ENCODE peak calls at places on chromosomes 5 and 9, in four cellular contexts. One of them, this sample, is unnamed.
A peak's percentile ranks its signal among the peaks of the same experiment; 100 is the strongest.

GRCh38 chr5:64074533-64074932 is 91.1 kb upstream of the RNF180 start:
- DNase-seq in CD8-positive, alpha-beta T cell: no peak
- DNase-seq in ascending aorta: no peak
- DNase-seq in astrocyte of the spinal cord: peak; percentile 10
- DNase-seq in this sample: no peak

GRCh38 chr5:176458904-176459561 is 10.8 kb downstream of the FAF2 start:
- DNase-seq in CD8-positive, alpha-beta T cell: no peak
- DNase-seq in ascending aorta: no peak
- DNase-seq in astrocyte of the spinal cord: no peak
- DNase-seq in this sample: no peak

GRCh38 chr9:22084336-22085035 is 75.4 kb upstream of the CDKN2B start:
- DNase-seq in CD8-positive, alpha-beta T cell: no peak
- DNase-seq in ascending aorta: no peak
- DNase-seq in astrocyte of the spinal cord: peak; percentile 95
- DNase-seq in this sample: no peak

GRCh38 chr5:168683247-168683926 is 104.2 kb upstream of the PANK3 start:
- DNase-seq in CD8-positive, alpha-beta T cell: no peak
- DNase-seq in ascending aorta: no peak
- DNase-seq in astrocyte of the spinal cord: no peak
- DNase-seq in this sample: no peak

GRCh38 chr9:35962126-35962906 is 4.4 kb upstream of the OR2S2 start:
- DNase-seq in CD8-positive, alpha-beta T cell: no peak
- DNase-seq in ascending aorta: no peak
- DNase-seq in astrocyte of the spinal cord: peak; percentile 21
- DNase-seq in this sample: no peak

GRCh38 chr5:513216-514100 is 10.8 kb downstream of the SLC9A3 start:
- DNase-seq in CD8-positive, alpha-beta T cell: no peak
- DNase-seq in ascending aorta: no peak
- DNase-seq in astrocyte of the spinal cord: no peak
- DNase-seq in this sample: no peak

GRCh38 chr5:167835146-167835545 is 456.3 kb upstream of the WWC1 start:
- DNase-seq in CD8-positive, alpha-beta T cell: no peak
- DNase-seq in ascending aorta: no peak
- DNase-seq in astrocyte of the spinal cord: no peak
- DNase-seq in this sample: no peak

GRCh38 chr9:133242241-133242640 is 32.8 kb downstream of the ABO start:
- DNase-seq in CD8-positive, alpha-beta T cell: no peak
- DNase-seq in ascending aorta: peak; percentile 27
- DNase-seq in astrocyte of the spinal cord: no peak
- DNase-seq in this sample: no peak

GRCh38 chr9:91162311-91162710 is 199.4 kb downstream of the AUH start:
- DNase-seq in CD8-positive, alpha-beta T cell: no peak
- DNase-seq in ascending aorta: peak; percentile 53
- DNase-seq in astrocyte of the spinal cord: peak; percentile 37
- DNase-seq in this sample: no peak

GRCh38 chr5:180271205-180271604 is 20.7 kb downstream of the MAPK9 start:
- DNase-seq in CD8-positive, alpha-beta T cell: no peak
- DNase-seq in ascending aorta: no peak
- DNase-seq in astrocyte of the spinal cord: no peak
- DNase-seq in this sample: no peak

GRCh38 chr9:10242255-10242654 is 370.5 kb downstream of the PTPRD start:
- DNase-seq in CD8-positive, alpha-beta T cell: no peak
- DNase-seq in ascending aorta: no peak
- DNase-seq in astrocyte of the spinal cord: no peak
- DNase-seq in this sample: no peak

GRCh38 chr9:87842878-87843585 is 39.6 kb upstream of the SPATA31E1 start:
- DNase-seq in CD8-positive, alpha-beta T cell: no peak
- DNase-seq in ascending aorta: no peak
- DNase-seq in astrocyte of the spinal cord: no peak
- DNase-seq in this sample: no peak

GRCh38 chr9:132582276-132582785 is at the start of gene BARHL1:
- DNase-seq in CD8-positive, alpha-beta T cell: no peak
- DNase-seq in ascending aorta: no peak
- DNase-seq in astrocyte of the spinal cord: no peak
- DNase-seq in this sample: no peak

GRCh38 chr9:134892820-134893420 is 12.3 kb downstream of the FCN2 start:
- DNase-seq in CD8-positive, alpha-beta T cell: no peak
- DNase-seq in ascending aorta: peak; percentile 5
- DNase-seq in astrocyte of the spinal cord: no peak
- DNase-seq in this sample: no peak

GRCh38 chr5:5314166-5314565 is 108.3 kb upstream of the ICE1 start:
- DNase-seq in CD8-positive, alpha-beta T cell: no peak
- DNase-seq in ascending aorta: no peak
- DNase-seq in astrocyte of the spinal cord: no peak
- DNase-seq in this sample: no peak

GRCh38 chr9:126164796-126165525 is 161.7 kb upstream of the MVB12B start:
- DNase-seq in CD8-positive, alpha-beta T cell: no peak
- DNase-seq in ascending aorta: no peak
- DNase-seq in astrocyte of the spinal cord: no peak
- DNase-seq in this sample: no peak

GRCh38 chr5:16737620-16738364 is 121.0 kb upstream of the RETREG1 start:
- DNase-seq in CD8-positive, alpha-beta T cell: no peak
- DNase-seq in ascending aorta: no peak
- DNase-seq in astrocyte of the spinal cord: peak; percentile 6
- DNase-seq in this sample: no peak

GRCh38 chr9:130823435-130823834 is 11.6 kb upstream of the ABL1 start:
- DNase-seq in CD8-positive, alpha-beta T cell: no peak
- DNase-seq in ascending aorta: no peak
- DNase-seq in astrocyte of the spinal cord: no peak
- DNase-seq in this sample: no peak

GRCh38 chr9:35910613-35911488 is 1.6 kb downstream of the SPAAR start:
- DNase-seq in CD8-positive, alpha-beta T cell: no peak
- DNase-seq in ascending aorta: no peak
- DNase-seq in astrocyte of the spinal cord: peak; percentile 72
- DNase-seq in this sample: no peak

GRCh38 chr9:124454296-124454695 is 4.0 kb downstream of the ADGRD2 start:
- DNase-seq in CD8-positive, alpha-beta T cell: no peak
- DNase-seq in ascending aorta: no peak
- DNase-seq in astrocyte of the spinal cord: no peak
- DNase-seq in this sample: no peak

GRCh38 chr5:3303777-3304176 is 291.9 kb upstream of the IRX1 start:
- DNase-seq in CD8-positive, alpha-beta T cell: no peak
- DNase-seq in ascending aorta: no peak
- DNase-seq in astrocyte of the spinal cord: no peak
- DNase-seq in this sample: no peak

GRCh38 chr5:9621379-9621903 is 8.7 kb downstream of the TAS2R1 start:
- DNase-seq in CD8-positive, alpha-beta T cell: no peak
- DNase-seq in ascending aorta: no peak
- DNase-seq in astrocyte of the spinal cord: no peak
- DNase-seq in this sample: no peak

GRCh38 chr9:136377351-136378170 is 4.1 kb upstream of the CARD9 start:
- DNase-seq in CD8-positive, alpha-beta T cell: no peak
- DNase-seq in ascending aorta: no peak
- DNase-seq in astrocyte of the spinal cord: no peak
- DNase-seq in this sample: no peak

This sample was measured in thoracic aorta.